ENCODE peak calls at places on chromosomes 11 and 22, in five cellular contexts. U is globus pallidus, X is left cardiac atrium, F is NCI-H82, J is Calu3. K is an unnamed sample.

GRCh38 chr22:36334081-36334831 is 53.5 kb downstream of the MYH9 start:
- DNase-seq in U (no peak), X (no peak), F (no peak), J (no peak), K (no peak)

GRCh38 chr22:49918911-49919881 is 762 bp downstream of the CRELD2 start:
- DNase-seq in U (no peak), X (no peak), F (no peak), J (no peak), K (no peak)

GRCh38 chr11:61888043-61888442 is 3.3 kb downstream of the FADS3 start:
- DNase-seq in U (no peak), X (peak; percentile 93), F (no peak), J (no peak), K (no peak)

GRCh38 chr22:46892866-46893265 is 130.4 kb downstream of the TBC1D22A start:
- DNase-seq in U (no peak), X (no peak), F (no peak), J (no peak), K (no peak)

GRCh38 chr11:102771351-102771750 is 9.1 kb downstream of the MMP10 start:
- DNase-seq in U (no peak), X (no peak), F (no peak), J (no peak), K (no peak)

GRCh38 chr22:36083056-36083455 is 54.4 kb upstream of the RBFOX2 start:
- DNase-seq in U (no peak), X (no peak), F (no peak), J (no peak), K (no peak)

GRCh38 chr11:104731890-104732289 is 166.4 kb downstream of the CASP12 start:
- DNase-seq in U (no peak), X (no peak), F (no peak), J (no peak), K (no peak)

GRCh38 chr22:49157529-49158339 is 669.9 kb downstream of the BRD1 start:
- DNase-seq in U (no peak), X (no peak), F (no peak), J (no peak), K (no peak)

GRCh38 chr11:32550207-32550606 is 33.4 kb upstream of the EIF3M start:
- DNase-seq in U (no peak), X (no peak), F (peak; percentile 3), J (no peak), K (no peak)

GRCh38 chr11:8017071-8017470 is 29.9 kb downstream of the EIF3F start:
- DNase-seq in U (no peak), X (no peak), F (no peak), J (no peak), K (no peak)

GRCh38 chr22:17116931-17117330 is 4.2 kb downstream of the TMEM121B start:
- DNase-seq in U (no peak), X (no peak), F (no peak), J (no peak), K (no peak)

GRCh38 chr11:86152901-86153300 is 84.0 kb upstream of the PICALM start:
- DNase-seq in U (no peak), X (no peak), F (no peak), J (no peak), K (no peak)

GRCh38 chr22:31155425-31155824 is 4.6 kb upstream of the RNF185 start:
- DNase-seq in U (no peak), X (no peak), F (no peak), J (no peak), K (no peak)

GRCh38 chr11:69510471-69511357 is 29.3 kb downstream of the LINC01488 start:
- DNase-seq in U (no peak), X (peak; percentile 10), F (no peak), J (no peak), K (no peak)

GRCh38 chr11:61264795-61265194 is 23.8 kb downstream of the PGA5 start:
- DNase-seq in U (no peak), X (no peak), F (no peak), J (no peak), K (no peak)

GRCh38 chr22:26713823-26714449 is 56.5 kb downstream of the MIAT start:
- DNase-seq in U (no peak), X (peak; percentile 29), F (no peak), J (no peak), K (peak; percentile 43)